ENCODE peak calls at places on chromosomes 11 and 22, in six cellular contexts. U, Q, V, B, J and C are unnamed samples.

GRCh38 chr22:37202001-37202555 is 10.2 kb downstream of the SSTR3 start:
- DNase-seq in U (no peak), Q (no peak), V (no peak), B (no peak), J (no peak), C (no peak)

GRCh38 chr11:87422566-87422965 is 384.8 kb downstream of the TMEM135 start:
- DNase-seq in U (no peak), Q (no peak), V (peak), B (no peak), J (no peak), C (peak)

GRCh38 chr22:40671369-40671768 is 7.9 kb upstream of the MCHR1 start:
- DNase-seq in U (no peak), Q (no peak), V (no peak), B (no peak), J (no peak), C (no peak)

GRCh38 chr22:36873614-36874308 is 13.0 kb downstream of the NCF4 start:
- DNase-seq in U (no peak), Q (peak), V (peak), B (no peak), J (peak), C (peak)

GRCh38 chr11:77193915-77194830 is 66.1 kb downstream of the MYO7A start:
- DNase-seq in U (no peak), Q (no peak), V (no peak), B (no peak), J (no peak), C (no peak)

GRCh38 chr11:119015054-119015611 is 3.0 kb downstream of the RPS25 start:
- DNase-seq in U (no peak), Q (no peak), V (peak), B (no peak), J (no peak), C (no peak)

GRCh38 chr22:38731703-38732161 is 24.1 kb downstream of the SUN2 start:
- DNase-seq in U (no peak), Q (no peak), V (no peak), B (no peak), J (no peak), C (no peak)

GRCh38 chr22:19182472-19183157 is 4.1 kb upstream of the SLC25A1 start:
- DNase-seq in U (no peak), Q (no peak), V (no peak), B (no peak), J (no peak), C (no peak)

GRCh38 chr11:64720167-64720566 is 2.8 kb downstream of the NRXN2 start:
- DNase-seq in U (no peak), Q (peak), V (no peak), B (no peak), J (no peak), C (no peak)

GRCh38 chr11:27701262-27702105 is 1.2 kb upstream of the BDNF start:
- DNase-seq in U (no peak), Q (peak), V (peak), B (no peak), J (peak), C (peak)

GRCh38 chr11:82229346-82229745 is 504.3 kb downstream of the FAM181B start:
- DNase-seq in U (peak), Q (no peak), V (peak), B (no peak), J (peak), C (peak)

GRCh38 chr22:50625131-50625567 is 2.8 kb downstream of the ARSA start:
- DNase-seq in U (no peak), Q (no peak), V (no peak), B (no peak), J (no peak), C (no peak)

GRCh38 chr11:2582958-2583604 is 116.7 kb downstream of the KCNQ1OT1 start:
- DNase-seq in U (no peak), Q (peak), V (no peak), B (no peak), J (peak), C (no peak)

GRCh38 chr22:40728731-40729189 is 49.5 kb downstream of the MCHR1 start:
- DNase-seq in U (peak), Q (peak), V (no peak), B (no peak), J (peak), C (no peak)

GRCh38 chr11:1303196-1303821 is 6.1 kb downstream of the TOLLIP start:
- DNase-seq in U (no peak), Q (no peak), V (peak), B (no peak), J (no peak), C (peak)

GRCh38 chr11:69963533-69964246 is 114.4 kb upstream of the ANO1 start:
- DNase-seq in U (no peak), Q (no peak), V (no peak), B (no peak), J (no peak), C (no peak)

GRCh38 chr11:85021066-85021465 is 606.1 kb downstream of the DLG2 start:
- DNase-seq in U (no peak), Q (no peak), V (peak), B (no peak), J (no peak), C (no peak)

GRCh38 chr11:3000032-3000961 is 8.2 kb upstream of the NAP1L4 start:
- DNase-seq in U (no peak), Q (no peak), V (peak), B (no peak), J (peak), C (peak)

GRCh38 chr11:100863080-100863581 is 176.0 kb downstream of the ARHGAP42 start:
- DNase-seq in U (no peak), Q (peak), V (peak), B (no peak), J (peak), C (no peak)

GRCh38 chr22:43013355-43014061 is 1.4 kb downstream of the PACSIN2 start:
- DNase-seq in U (no peak), Q (no peak), V (peak), B (no peak), J (no peak), C (no peak)

GRCh38 chr11:68651208-68651984 is 32.9 kb upstream of the GAL start:
- DNase-seq in U (no peak), Q (no peak), V (peak), B (no peak), J (no peak), C (no peak)

GRCh38 chr11:88414981-88415391 is 77.5 kb upstream of the CTSC start:
- DNase-seq in U (peak), Q (no peak), V (no peak), B (no peak), J (no peak), C (no peak)

GRCh38 chr11:107140988-107141387 is 122.7 kb upstream of the GUCY1A2 start:
- DNase-seq in U (no peak), Q (no peak), V (no peak), B (no peak), J (no peak), C (no peak)

GRCh38 chr11:68567553-68567952 is 107.0 kb downstream of the PPP6R3 start:
- DNase-seq in U (no peak), Q (no peak), V (no peak), B (no peak), J (no peak), C (no peak)

GRCh38 chr22:26624788-26625187 is 3.0 kb downstream of the CRYBA4 start:
- DNase-seq in U (no peak), Q (no peak), V (no peak), B (no peak), J (no peak), C (no peak)

GRCh38 chr11:2843551-2843950 is 42.0 kb downstream of the CDKN1C start:
- DNase-seq in U (no peak), Q (no peak), V (no peak), B (no peak), J (no peak), C (no peak)

GRCh38 chr11:46330154-46330886 is 16.9 kb upstream of the DGKZ start:
- DNase-seq in U (no peak), Q (peak), V (no peak), B (no peak), J (peak), C (no peak)

GRCh38 chr22:22111267-22111751 is 128.7 kb upstream of the TOP3B start:
- DNase-seq in U (no peak), Q (no peak), V (peak), B (no peak), J (no peak), C (peak)

GRCh38 chr22:46006379-46007002 is 29.5 kb upstream of the WNT7B start:
- DNase-seq in U (peak), Q (peak), V (peak), B (peak), J (peak), C (peak)

GRCh38 chr22:44214764-44215163 is 34.0 kb downstream of the PARVG start:
- DNase-seq in U (no peak), Q (no peak), V (no peak), B (no peak), J (no peak), C (no peak)
- H3K27ac ChIP-seq in U (no peak), Q (no peak), V (no peak), B (no peak), J (no peak), C (no peak)

GRCh38 chr11:67435031-67435726 is 2.3 kb downstream of the PTPRCAP start:
- DNase-seq in U (no peak), Q (no peak), V (no peak), B (no peak), J (no peak), C (no peak)

GRCh38 chr11:67434395-67434881 is 3.0 kb downstream of the PTPRCAP start:
- DNase-seq in U (no peak), Q (no peak), V (no peak), B (no peak), J (no peak), C (no peak)

GRCh38 chr11:67432655-67433349 is 4.5 kb downstream of the RPS6KB2 start:
- DNase-seq in U (no peak), Q (no peak), V (no peak), B (no peak), J (no peak), C (no peak)

GRCh38 chr11:67435727-67436458 is 1.6 kb downstream of the PTPRCAP start:
- DNase-seq in U (no peak), Q (no peak), V (no peak), B (no peak), J (no peak), C (no peak)

DNA sequence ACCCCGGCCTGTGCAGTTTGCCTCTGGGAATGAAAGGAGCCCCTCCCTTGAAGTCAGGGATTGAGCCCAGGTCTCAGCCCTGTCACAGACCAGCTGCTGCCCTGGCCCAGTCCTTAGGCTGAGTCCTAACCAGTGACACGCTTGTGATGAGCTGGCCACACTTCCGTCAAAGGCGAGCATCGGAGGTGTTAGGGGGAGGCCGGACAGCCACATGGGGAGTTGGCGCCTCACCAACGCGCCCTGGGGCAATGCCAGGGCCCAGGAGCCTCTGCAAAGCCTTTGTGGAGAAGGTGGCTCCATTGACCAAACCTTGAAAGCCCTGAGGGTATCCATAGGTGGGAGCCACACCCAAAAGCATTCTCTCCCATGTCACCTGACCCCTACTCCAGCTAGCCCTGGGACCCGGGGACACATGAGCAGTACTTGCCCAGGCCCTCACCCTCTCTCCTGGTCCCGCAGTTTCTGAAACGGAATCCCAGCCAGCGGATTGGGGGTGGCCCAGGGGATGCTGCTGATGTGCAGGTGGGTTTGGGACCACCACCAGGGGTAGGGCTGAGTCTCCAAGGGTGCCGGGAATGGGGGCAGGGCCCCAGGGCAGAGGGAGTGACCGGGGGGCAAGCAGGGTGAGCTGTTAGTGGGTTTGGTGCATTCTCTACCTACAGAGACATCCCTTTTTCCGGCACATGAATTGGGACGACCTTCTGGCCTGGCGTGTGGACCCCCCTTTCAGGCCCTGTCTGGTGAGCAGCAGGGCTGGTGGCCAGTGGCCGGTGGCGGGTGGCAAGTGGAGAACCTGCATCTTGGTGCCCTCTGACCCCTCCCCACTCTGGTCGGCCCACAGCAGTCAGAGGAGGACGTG is 3.7 kb downstream of the PTPRCAP start:
- DNase-seq in U (no peak), Q (no peak), V (no peak), B (no peak), J (no peak), C (no peak)
- H3K27ac ChIP-seq in U (peak), Q (no peak), V (no peak), B (no peak), J (no peak), C (peak)

GRCh38 chr11:128627666-128628342 is 40.4 kb upstream of the ETS1 start:
- DNase-seq in U (no peak), Q (no peak), V (no peak), B (no peak), J (no peak), C (no peak)
- H3K27ac ChIP-seq in U (peak), Q (no peak), V (no peak), B (no peak), J (no peak), C (no peak)

DNA sequence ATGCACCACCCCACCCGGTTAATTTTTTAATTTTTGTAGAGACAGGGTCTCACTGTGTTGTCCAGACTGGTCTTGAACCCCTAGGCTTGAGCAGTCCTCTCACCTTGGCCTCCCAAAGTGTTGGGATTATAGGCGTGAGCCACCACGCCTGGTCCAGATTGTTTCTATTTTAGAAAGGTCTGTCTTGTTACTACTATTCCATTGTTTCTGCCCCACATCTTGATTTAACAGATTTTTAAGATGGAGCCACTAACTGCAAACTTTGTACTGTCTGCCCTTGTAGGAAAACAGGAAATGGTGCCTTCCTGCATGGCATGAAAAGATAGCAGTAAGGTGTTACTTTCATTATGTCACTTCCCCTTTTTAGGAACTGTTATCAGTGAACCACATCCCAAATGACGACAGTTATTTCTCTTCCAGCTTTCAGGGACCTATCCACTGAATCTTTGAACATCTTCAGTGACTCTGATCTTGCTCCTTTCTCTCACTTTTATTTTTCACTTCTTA is 23.2 kb downstream of the TAF1D start:
- DNase-seq in U (no peak), Q (no peak), V (no peak), B (no peak), J (no peak), C (no peak)
- H3K27ac ChIP-seq in U (peak), Q (no peak), V (no peak), B (no peak), J (no peak), C (no peak)

GRCh38 chr11:34926831-34927132 is 10.4 kb downstream of the PDHX start:
- DNase-seq in U (no peak), Q (no peak), V (peak), B (no peak), J (no peak), C (no peak)
- H3K27ac ChIP-seq in U (no peak), Q (no peak), V (peak), B (no peak), J (no peak), C (no peak)